ENCODE peak calls at places on chromosomes 6 and 20, in six cellular contexts. One of them, this sample, is unnamed.

GRCh38 chr20:8255945-8256632 is 124.0 kb downstream of the PLCB1 start:
- DNase-seq in A549: no peak
- DNase-seq in coronary artery: no peak
- DNase-seq in hepatocyte: no peak
- DNase-seq in caudate nucleus: no peak
- DNase-seq in naive thymus-derived CD4-positive, alpha-beta T cell: no peak
- DNase-seq in this sample: no peak

GRCh38 chr6:154448448-154449096 is 61.9 kb downstream of the CNKSR3 start:
- DNase-seq in A549: no peak
- DNase-seq in coronary artery: no peak
- DNase-seq in hepatocyte: peak
- DNase-seq in caudate nucleus: no peak
- DNase-seq in naive thymus-derived CD4-positive, alpha-beta T cell: no peak
- DNase-seq in this sample: peak

GRCh38 chr6:101195581-101195980 is 197.9 kb upstream of the GRIK2 start:
- DNase-seq in A549: no peak
- DNase-seq in coronary artery: no peak
- DNase-seq in hepatocyte: no peak
- DNase-seq in caudate nucleus: no peak
- DNase-seq in naive thymus-derived CD4-positive, alpha-beta T cell: no peak
- DNase-seq in this sample: no peak

GRCh38 chr6:116631379-116631990 is 15.2 kb downstream of the RSPH4A start:
- DNase-seq in A549: no peak
- DNase-seq in coronary artery: no peak
- DNase-seq in hepatocyte: peak
- DNase-seq in caudate nucleus: no peak
- DNase-seq in naive thymus-derived CD4-positive, alpha-beta T cell: no peak
- DNase-seq in this sample: no peak

GRCh38 chr6:77326029-77326428 is 137.3 kb downstream of the HTR1B start:
- DNase-seq in A549: no peak
- DNase-seq in coronary artery: no peak
- DNase-seq in hepatocyte: no peak
- DNase-seq in caudate nucleus: no peak
- DNase-seq in naive thymus-derived CD4-positive, alpha-beta T cell: no peak
- DNase-seq in this sample: no peak

GRCh38 chr6:98416027-98416426 is 418.3 kb upstream of the POU3F2 start:
- DNase-seq in A549: no peak
- DNase-seq in coronary artery: no peak
- DNase-seq in hepatocyte: no peak
- DNase-seq in caudate nucleus: no peak
- DNase-seq in naive thymus-derived CD4-positive, alpha-beta T cell: no peak
- DNase-seq in this sample: peak

GRCh38 chr6:38262041-38262440 is 377.7 kb downstream of the BTBD9 start:
- DNase-seq in A549: peak
- DNase-seq in coronary artery: no peak
- DNase-seq in hepatocyte: peak
- DNase-seq in caudate nucleus: no peak
- DNase-seq in naive thymus-derived CD4-positive, alpha-beta T cell: no peak
- DNase-seq in this sample: no peak

GRCh38 chr20:17660667-17661066 is 21.4 kb downstream of the RRBP1 start:
- DNase-seq in A549: no peak
- DNase-seq in coronary artery: peak
- DNase-seq in hepatocyte: no peak
- DNase-seq in caudate nucleus: no peak
- DNase-seq in naive thymus-derived CD4-positive, alpha-beta T cell: no peak
- DNase-seq in this sample: no peak

GRCh38 chr20:43720007-43720406 is 6.8 kb downstream of the GTSF1L start:
- DNase-seq in A549: no peak
- DNase-seq in coronary artery: no peak
- DNase-seq in hepatocyte: no peak
- DNase-seq in caudate nucleus: no peak
- DNase-seq in naive thymus-derived CD4-positive, alpha-beta T cell: no peak
- DNase-seq in this sample: no peak

GRCh38 chr6:88722691-88723090 is 240.7 kb downstream of the RNGTT start:
- DNase-seq in A549: no peak
- DNase-seq in coronary artery: no peak
- DNase-seq in hepatocyte: no peak
- DNase-seq in caudate nucleus: no peak
- DNase-seq in naive thymus-derived CD4-positive, alpha-beta T cell: no peak
- DNase-seq in this sample: no peak

GRCh38 chr20:56237337-56237736 is 11.2 kb upstream of the MC3R start:
- DNase-seq in A549: no peak
- DNase-seq in coronary artery: no peak
- DNase-seq in hepatocyte: no peak
- DNase-seq in caudate nucleus: no peak
- DNase-seq in naive thymus-derived CD4-positive, alpha-beta T cell: no peak
- DNase-seq in this sample: no peak

GRCh38 chr6:56649053-56649769 is 6.5 kb upstream of the DST start:
- DNase-seq in A549: peak
- DNase-seq in coronary artery: no peak
- DNase-seq in hepatocyte: peak
- DNase-seq in caudate nucleus: no peak
- DNase-seq in naive thymus-derived CD4-positive, alpha-beta T cell: no peak
- DNase-seq in this sample: no peak

GRCh38 chr6:71489736-71490135 is 201.1 kb downstream of the OGFRL1 start:
- DNase-seq in A549: peak
- DNase-seq in coronary artery: no peak
- DNase-seq in hepatocyte: peak
- DNase-seq in caudate nucleus: no peak
- DNase-seq in naive thymus-derived CD4-positive, alpha-beta T cell: no peak
- DNase-seq in this sample: no peak

GRCh38 chr20:47353697-47354387 is 2.7 kb downstream of the ZMYND8 start:
- DNase-seq in A549: no peak
- DNase-seq in coronary artery: no peak
- DNase-seq in hepatocyte: no peak
- DNase-seq in caudate nucleus: no peak
- DNase-seq in naive thymus-derived CD4-positive, alpha-beta T cell: no peak
- DNase-seq in this sample: no peak

GRCh38 chr6:117463762-117464665 is 18.5 kb upstream of the DCBLD1 start:
- DNase-seq in A549: peak
- DNase-seq in coronary artery: no peak
- DNase-seq in hepatocyte: peak
- DNase-seq in caudate nucleus: no peak
- DNase-seq in naive thymus-derived CD4-positive, alpha-beta T cell: no peak
- DNase-seq in this sample: no peak

GRCh38 chr6:166419717-166420116 is 37.0 kb upstream of the MPC1 start:
- DNase-seq in A549: no peak
- DNase-seq in coronary artery: no peak
- DNase-seq in hepatocyte: no peak
- DNase-seq in caudate nucleus: no peak
- DNase-seq in naive thymus-derived CD4-positive, alpha-beta T cell: no peak
- DNase-seq in this sample: no peak

GRCh38 chr6:38713812-38714211 is 1.3 kb upstream of the DNAH8 start:
- DNase-seq in A549: no peak
- DNase-seq in coronary artery: no peak
- DNase-seq in hepatocyte: no peak
- DNase-seq in caudate nucleus: no peak
- DNase-seq in naive thymus-derived CD4-positive, alpha-beta T cell: no peak
- DNase-seq in this sample: no peak

GRCh38 chr6:56517155-56517745 is 125.4 kb downstream of the DST start:
- DNase-seq in A549: no peak
- DNase-seq in coronary artery: no peak
- DNase-seq in hepatocyte: no peak
- DNase-seq in caudate nucleus: no peak
- DNase-seq in naive thymus-derived CD4-positive, alpha-beta T cell: no peak
- DNase-seq in this sample: no peak

GRCh38 chr20:50320910-50321796 is 130.5 kb downstream of the CEBPB start:
- DNase-seq in A549: peak
- DNase-seq in coronary artery: peak
- DNase-seq in hepatocyte: peak
- DNase-seq in caudate nucleus: no peak
- DNase-seq in naive thymus-derived CD4-positive, alpha-beta T cell: no peak
- DNase-seq in this sample: no peak

GRCh38 chr6:139597781-139598368 is 223.4 kb upstream of the CITED2 start:
- DNase-seq in A549: peak
- DNase-seq in coronary artery: peak
- DNase-seq in hepatocyte: peak
- DNase-seq in caudate nucleus: no peak
- DNase-seq in naive thymus-derived CD4-positive, alpha-beta T cell: no peak
- DNase-seq in this sample: peak

GRCh38 chr6:140784573-140784972 is 1348.2 kb upstream of the GJE1 start:
- DNase-seq in A549: no peak
- DNase-seq in coronary artery: no peak
- DNase-seq in hepatocyte: no peak
- DNase-seq in caudate nucleus: no peak
- DNase-seq in naive thymus-derived CD4-positive, alpha-beta T cell: no peak
- DNase-seq in this sample: no peak

GRCh38 chr6:593139-593906 is 63.6 kb downstream of the HUS1B start:
- DNase-seq in A549: peak
- DNase-seq in coronary artery: no peak
- DNase-seq in hepatocyte: peak
- DNase-seq in caudate nucleus: no peak
- DNase-seq in naive thymus-derived CD4-positive, alpha-beta T cell: peak
- DNase-seq in this sample: no peak

DNA sequence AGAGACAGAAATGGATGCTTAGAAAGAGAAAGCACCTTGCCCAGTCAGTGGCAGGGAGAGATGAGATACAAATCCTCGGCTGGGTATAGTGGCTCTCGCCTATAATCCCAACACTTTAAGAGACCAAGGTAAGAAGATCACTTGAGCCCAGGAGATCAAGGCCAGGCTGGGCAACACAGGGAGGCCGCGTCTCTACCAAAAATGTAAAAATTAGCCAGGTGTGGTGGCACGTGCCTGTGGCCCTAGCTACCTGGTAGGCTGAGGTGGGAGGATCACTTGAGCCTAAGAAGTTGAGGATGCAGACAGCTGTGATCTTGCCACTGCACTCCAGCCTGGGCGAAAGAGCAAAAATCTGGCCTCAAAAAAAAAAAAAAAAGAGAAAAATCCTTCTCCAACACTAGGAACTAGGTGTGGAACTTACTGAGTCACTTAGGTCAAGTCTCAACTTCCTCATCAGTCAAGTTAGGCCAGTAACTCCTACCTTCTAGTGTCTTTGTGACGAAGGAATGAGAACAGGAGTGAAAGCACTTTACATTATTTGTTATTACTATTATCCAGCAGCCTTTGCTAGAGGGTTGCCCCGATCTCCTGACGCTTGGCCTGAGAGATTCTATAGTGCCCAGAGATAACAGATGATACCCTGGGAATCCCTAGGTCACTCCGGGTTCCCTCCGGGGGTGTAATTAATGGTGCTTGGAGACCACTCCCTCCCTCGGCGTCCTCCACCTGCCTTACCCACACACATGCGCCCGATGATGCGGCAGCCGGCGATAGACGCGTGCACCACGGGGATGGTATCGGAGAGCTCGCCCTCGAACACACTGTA is 918 bp downstream of the EIF6 start:
- DNase-seq in A549: no peak
- DNase-seq in coronary artery: no peak
- DNase-seq in hepatocyte: no peak
- DNase-seq in caudate nucleus: no peak
- DNase-seq in naive thymus-derived CD4-positive, alpha-beta T cell: no peak
- DNase-seq in this sample: no peak
- H3K27ac ChIP-seq in A549: peak
- H3K27ac ChIP-seq in coronary artery: peak
- H3K27ac ChIP-seq in hepatocyte: peak
- H3K27ac ChIP-seq in caudate nucleus: no peak
- H3K27ac ChIP-seq in naive thymus-derived CD4-positive, alpha-beta T cell: peak
- H3K27ac ChIP-seq in this sample: peak

DNA sequence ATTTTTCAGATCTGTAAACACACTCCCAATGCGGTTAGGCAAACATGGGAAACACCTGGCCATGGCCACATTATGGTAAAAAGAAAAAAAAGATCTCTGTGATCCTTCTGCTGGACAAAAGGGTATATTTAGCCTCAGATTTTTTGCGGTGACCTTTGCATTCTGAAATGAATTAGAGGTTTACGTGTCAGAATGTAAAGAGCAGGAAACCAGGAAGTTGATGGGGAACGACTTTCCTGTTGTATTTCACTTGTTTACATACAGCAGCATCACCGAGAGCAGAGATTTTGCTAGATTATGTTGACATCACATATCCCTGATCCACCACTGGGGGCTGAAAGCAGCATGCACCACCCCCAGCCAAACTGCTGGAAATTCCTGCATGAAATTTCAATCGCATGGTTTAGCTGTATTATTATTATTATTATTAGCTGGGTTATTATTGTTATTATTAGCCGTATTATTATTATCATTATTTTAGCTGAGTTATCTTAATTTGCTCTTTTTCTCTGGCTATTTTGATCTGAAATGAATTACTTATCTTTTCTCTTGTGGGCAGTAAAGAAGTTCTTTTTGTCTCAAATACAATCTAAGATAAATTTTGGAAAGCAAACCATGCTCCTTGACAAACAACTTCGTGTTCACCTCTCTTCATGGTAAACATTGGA is 189.4 kb downstream of the ZFP64 start:
- DNase-seq in A549: peak
- DNase-seq in coronary artery: no peak
- DNase-seq in hepatocyte: peak
- DNase-seq in caudate nucleus: no peak
- DNase-seq in naive thymus-derived CD4-positive, alpha-beta T cell: no peak
- DNase-seq in this sample: no peak
- H3K27ac ChIP-seq in A549: peak
- H3K27ac ChIP-seq in coronary artery: no peak
- H3K27ac ChIP-seq in hepatocyte: peak
- H3K27ac ChIP-seq in caudate nucleus: no peak
- H3K27ac ChIP-seq in naive thymus-derived CD4-positive, alpha-beta T cell: no peak
- H3K27ac ChIP-seq in this sample: no peak

GRCh38 chr6:13357551-13358075 is 29.3 kb upstream of the TBC1D7 start:
- DNase-seq in A549: no peak
- DNase-seq in coronary artery: no peak
- DNase-seq in hepatocyte: no peak
- DNase-seq in caudate nucleus: peak
- DNase-seq in naive thymus-derived CD4-positive, alpha-beta T cell: no peak
- DNase-seq in this sample: peak
- H3K27ac ChIP-seq in A549: no peak
- H3K27ac ChIP-seq in coronary artery: no peak
- H3K27ac ChIP-seq in hepatocyte: no peak
- H3K27ac ChIP-seq in caudate nucleus: no peak
- H3K27ac ChIP-seq in naive thymus-derived CD4-positive, alpha-beta T cell: no peak
- H3K27ac ChIP-seq in this sample: peak

DNA sequence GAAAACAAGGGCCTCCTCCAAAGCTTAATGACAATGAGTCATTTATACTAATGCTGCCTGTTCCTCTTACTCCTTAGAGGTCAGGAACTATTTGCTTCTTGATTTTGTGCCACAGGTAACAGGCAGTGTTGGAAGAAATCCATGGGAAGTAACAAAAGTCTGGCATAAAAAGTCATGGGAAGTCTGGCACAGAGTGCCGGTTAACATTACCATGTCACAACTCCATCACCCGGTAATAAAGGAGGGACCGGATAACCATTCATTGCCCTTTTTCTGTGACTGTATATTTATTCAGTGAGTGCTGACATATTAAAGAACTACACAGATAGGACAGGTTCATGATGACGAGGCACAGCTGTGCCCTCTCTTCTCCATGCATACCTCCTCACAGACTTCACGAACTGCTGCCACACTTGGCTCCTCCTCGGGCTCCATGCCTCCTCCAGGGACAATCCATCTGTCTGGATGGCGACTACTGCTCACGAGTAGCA is 50.9 kb downstream of the NUDT3 start:
- DNase-seq in A549: no peak
- DNase-seq in coronary artery: no peak
- DNase-seq in hepatocyte: no peak
- DNase-seq in caudate nucleus: no peak
- DNase-seq in naive thymus-derived CD4-positive, alpha-beta T cell: no peak
- DNase-seq in this sample: no peak
- H3K27ac ChIP-seq in A549: no peak
- H3K27ac ChIP-seq in coronary artery: peak
- H3K27ac ChIP-seq in hepatocyte: peak
- H3K27ac ChIP-seq in caudate nucleus: no peak
- H3K27ac ChIP-seq in naive thymus-derived CD4-positive, alpha-beta T cell: no peak
- H3K27ac ChIP-seq in this sample: no peak

GRCh38 chr20:62779417-62779685 is 16.9 kb upstream of the MRGBP start:
- DNase-seq in A549: no peak
- DNase-seq in coronary artery: no peak
- DNase-seq in hepatocyte: no peak
- DNase-seq in caudate nucleus: no peak
- DNase-seq in naive thymus-derived CD4-positive, alpha-beta T cell: no peak
- DNase-seq in this sample: no peak
- H3K27ac ChIP-seq in A549: no peak
- H3K27ac ChIP-seq in coronary artery: no peak
- H3K27ac ChIP-seq in hepatocyte: no peak
- H3K27ac ChIP-seq in caudate nucleus: no peak
- H3K27ac ChIP-seq in naive thymus-derived CD4-positive, alpha-beta T cell: no peak
- H3K27ac ChIP-seq in this sample: no peak